ENCODE peak calls at places on chromosomes 3 and 15, in four cellular contexts. M is spleen; F is CD8-positive, alpha-beta T cell; Q is left lung. R is an unnamed sample.

GRCh38 chr3:150443331-150443741 is 35.2 kb downstream of the TSC22D2 start:
- DNase-seq in M (no peak), F (no peak), Q (no peak), R (no peak)

GRCh38 chr3:13103416-13104058 is 30.3 kb upstream of the IQSEC1 start:
- DNase-seq in M (peak; percentile 62), F (no peak), Q (peak; percentile 63), R (no peak)

GRCh38 chr3:15646924-15647511 is 45.5 kb downstream of the BTD start:
- DNase-seq in M (no peak), F (no peak), Q (no peak), R (no peak)

GRCh38 chr3:143484851-143485512 is 363.3 kb downstream of the SLC9A9 start:
- DNase-seq in M (no peak), F (no peak), Q (no peak), R (no peak)

GRCh38 chr3:128310286-128311058 is 156.2 kb downstream of the DNAJB8 start:
- DNase-seq in M (no peak), F (peak; percentile 2), Q (no peak), R (no peak)

GRCh38 chr3:195542691-195543641 is at the start of gene PPP1R2:
- DNase-seq in M (peak; percentile 97), F (peak; percentile 90), Q (peak; percentile 97), R (peak; percentile 95)

GRCh38 chr3:57444469-57444868 is 99.7 kb downstream of the DNAH12 start:
- DNase-seq in M (no peak), F (no peak), Q (no peak), R (no peak)

GRCh38 chr15:66955871-66956585 is 109.4 kb upstream of the SMAD3 start:
- DNase-seq in M (no peak), F (no peak), Q (peak; percentile 23), R (no peak)

GRCh38 chr3:148554367-148554766 is 143.3 kb upstream of the AGTR1 start:
- DNase-seq in M (no peak), F (no peak), Q (no peak), R (no peak)

GRCh38 chr3:62453448-62453847 is 80.1 kb upstream of the FEZF2 start:
- DNase-seq in M (no peak), F (no peak), Q (no peak), R (no peak)

GRCh38 chr3:190305406-190305805 is 16.8 kb downstream of the CLDN1 start:
- DNase-seq in M (no peak), F (no peak), Q (no peak), R (no peak)

GRCh38 chr3:18194431-18194830 is 230.7 kb downstream of the SATB1 start:
- DNase-seq in M (no peak), F (no peak), Q (no peak), R (no peak)

GRCh38 chr3:139283301-139283700 is 60.5 kb upstream of the MRPS22 start:
- DNase-seq in M (no peak), F (no peak), Q (no peak), R (no peak)

GRCh38 chr3:186442162-186442561 is 80.1 kb upstream of the DGKG start:
- DNase-seq in M (no peak), F (no peak), Q (no peak), R (no peak)

GRCh38 chr15:48423342-48423741 is 92.1 kb downstream of the DUT start:
- DNase-seq in M (no peak), F (no peak), Q (no peak), R (no peak)

GRCh38 chr3:53044371-53045106 is 1.3 kb downstream of the SFMBT1 start:
- DNase-seq in M (no peak), F (peak; percentile 39), Q (no peak), R (no peak)

GRCh38 chr15:60372223-60372622 is 25.6 kb downstream of the ANXA2 start:
- DNase-seq in M (no peak), F (no peak), Q (no peak), R (no peak)
- H3K27ac ChIP-seq in M (peak overlapping the region; percentile 86), F (no peak overlapping the region), Q (peak overlapping the region; percentile 78), R (peak overlapping the region; percentile 72)

GRCh38 chr3:171329759-171330158 is 130.4 kb downstream of the TNIK start:
- DNase-seq in M (no peak), F (no peak), Q (no peak), R (no peak)

GRCh38 chr3:171328419-171329082 is 131.7 kb downstream of the TNIK start:
- DNase-seq in M (peak; percentile 75), F (peak; percentile 54), Q (no peak), R (no peak)

GRCh38 chr3:171330936-171331335 is 129.3 kb downstream of the TNIK start:
- DNase-seq in M (no peak), F (no peak), Q (no peak), R (no peak)

GRCh38 chr3:171326717-171327440 is 133.3 kb downstream of the TNIK start:
- DNase-seq in M (no peak), F (no peak), Q (no peak), R (no peak)

GRCh38 chr3:171327441-171328174 is 132.6 kb downstream of the TNIK start:
- DNase-seq in M (no peak), F (no peak), Q (no peak), R (no peak)
- H3K4me1 ChIP-seq in M (peaks cover 13% of the 10 kb centered on the region), F (peaks cover 31% of the 10 kb centered on the region), Q (peaks cover 16% of the 10 kb centered on the region), R (no peaks in the 10 kb centered on the region)

GRCh38 chr3:160474416-160474838 is 24.8 kb upstream of the TRIM59 start:
- DNase-seq in M (no peak), F (no peak), Q (no peak), R (no peak)
- H3K27ac ChIP-seq in M (no peak overlapping the region), F (no peak overlapping the region), Q (no peak overlapping the region), R (no peak overlapping the region)

DNA sequence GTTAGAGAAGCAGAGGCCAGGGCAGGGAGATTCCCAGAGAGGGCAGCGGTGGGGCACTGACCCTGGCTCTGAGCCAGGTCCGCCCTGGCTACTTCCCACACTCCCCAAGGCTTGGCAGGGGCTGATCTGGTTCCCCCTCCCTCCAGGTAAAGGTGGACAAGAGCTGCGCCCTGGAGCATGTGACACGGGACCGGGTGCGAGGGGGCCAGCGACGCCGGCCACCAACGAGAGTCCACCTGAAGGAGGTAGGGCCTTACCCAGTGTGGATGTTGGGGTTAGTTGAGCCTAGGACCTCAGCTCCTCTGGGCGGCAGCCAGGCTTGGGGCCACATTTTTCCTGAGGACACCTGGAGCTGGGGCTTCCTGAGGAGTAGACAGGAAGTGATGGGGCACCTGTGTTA is 19.6 kb downstream of the PLEKHO2 start:
- DNase-seq in M (no peak), F (no peak), Q (no peak), R (no peak)
- H3K4me1 ChIP-seq in M (peaks cover 87% of the 10 kb centered on the region), F (peaks cover 23% of the 10 kb centered on the region), Q (peaks cover 86% of the 10 kb centered on the region), R (peaks cover 9% of the 10 kb centered on the region)

DNA sequence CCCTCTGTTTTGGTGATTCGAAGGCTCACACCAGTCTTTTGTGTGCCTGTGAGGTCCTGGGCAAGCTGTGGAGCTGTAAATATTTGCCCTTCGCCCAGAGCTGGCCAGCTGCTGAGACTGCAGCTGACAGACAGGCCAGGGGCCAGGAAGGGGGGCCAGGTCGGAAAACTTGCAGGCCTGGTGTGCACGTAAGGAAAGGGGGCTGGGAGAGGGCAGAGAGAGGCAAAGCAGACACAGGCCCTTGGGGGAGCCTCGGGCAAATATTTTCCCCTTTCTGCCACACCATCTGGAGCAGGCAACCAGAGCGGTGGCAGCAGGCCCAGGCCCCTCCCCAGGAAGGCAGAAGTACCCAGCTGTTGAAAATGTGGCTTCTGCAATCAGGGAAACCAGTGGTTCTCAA is 2.6 kb downstream of the PDZRN3 start:
- DNase-seq in M (no peak), F (no peak), Q (peak; percentile 62), R (peak; percentile 47)
- H3K27ac ChIP-seq in M (no peak overlapping the region), F (no peak overlapping the region), Q (no peak overlapping the region), R (peak overlapping the region; percentile 55)

GRCh38 chr3:179166561-179167201 is 18.5 kb downstream of the PIK3CA start:
- DNase-seq in M (no peak), F (no peak), Q (no peak), R (no peak)

GRCh38 chr3:179168933-179169332 is 20.8 kb downstream of the PIK3CA start:
- DNase-seq in M (no peak), F (no peak), Q (no peak), R (no peak)

GRCh38 chr3:179163503-179163902 is 15.3 kb downstream of the PIK3CA start:
- DNase-seq in M (no peak), F (no peak), Q (no peak), R (no peak)

GRCh38 chr3:179164857-179165256 is 16.7 kb downstream of the PIK3CA start:
- DNase-seq in M (no peak), F (no peak), Q (no peak), R (no peak)
- H3K4me1 ChIP-seq in M (peaks cover 39% of the 10 kb centered on the region), F (peaks cover 14% of the 10 kb centered on the region), Q (peaks cover 8% of the 10 kb centered on the region), R (no peaks in the 10 kb centered on the region)

GRCh38 chr15:89243046-89243690 is 611 bp upstream of the FANCI start:
- DNase-seq in M (no peak), F (no peak), Q (no peak), R (no peak)
- H3K27ac ChIP-seq in M (peak overlapping the region; percentile 58), F (no peak overlapping the region), Q (peak overlapping the region; percentile 76), R (peak overlapping the region; percentile 58)

GRCh38 chr3:30609930-30610701 is 3.7 kb downstream of the TGFBR2 start:
- DNase-seq in M (no peak), F (no peak), Q (no peak), R (no peak)

GRCh38 chr3:30611613-30612421 is 5.4 kb downstream of the TGFBR2 start:
- DNase-seq in M (no peak), F (no peak), Q (no peak), R (no peak)

GRCh38 chr3:30613135-30613825 is 6.9 kb downstream of the TGFBR2 start:
- DNase-seq in M (no peak), F (no peak), Q (no peak), R (no peak)

GRCh38 chr3:30612422-30613134 is 6.2 kb downstream of the TGFBR2 start:
- DNase-seq in M (no peak), F (no peak), Q (no peak), R (no peak)

DNA sequence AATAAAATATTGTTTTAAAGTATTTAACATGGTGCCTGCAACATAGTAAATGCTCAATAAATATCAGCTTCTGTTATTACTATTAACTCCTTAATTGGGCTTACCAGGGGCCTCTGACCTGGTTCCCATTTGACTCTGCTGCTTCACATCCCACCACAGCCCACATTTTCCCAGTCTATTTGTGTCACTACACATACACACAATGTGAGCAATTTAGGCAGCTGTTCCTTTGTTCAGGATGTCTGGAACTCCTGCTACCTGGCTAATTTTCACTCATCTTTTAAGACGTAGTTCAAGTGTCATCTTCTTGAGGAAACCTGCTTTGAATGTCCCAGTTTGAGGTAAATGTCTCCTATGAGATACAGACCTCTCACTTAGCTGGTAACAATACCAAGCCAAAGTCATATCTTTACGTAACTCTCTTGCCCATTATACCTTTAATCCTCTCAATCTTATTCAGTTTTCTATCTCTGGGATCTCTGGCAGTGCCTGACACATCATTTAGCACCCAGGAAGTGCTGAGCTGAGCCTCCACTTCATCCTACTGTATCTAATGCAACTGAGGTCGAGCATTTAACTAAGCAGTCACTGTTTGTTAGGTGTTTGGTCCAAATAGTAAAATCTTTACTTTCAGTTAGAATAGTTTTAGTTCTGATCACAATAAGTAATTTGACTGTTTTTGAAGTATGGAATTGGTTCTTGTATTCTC is 4.5 kb downstream of the TGFBR2 start:
- DNase-seq in M (no peak), F (no peak), Q (no peak), R (no peak)
- H3K4me1 ChIP-seq in M (peaks cover 72% of the 10 kb centered on the region), F (peaks cover 49% of the 10 kb centered on the region), Q (peaks cover 82% of the 10 kb centered on the region), R (peaks cover 38% of the 10 kb centered on the region)

DNA sequence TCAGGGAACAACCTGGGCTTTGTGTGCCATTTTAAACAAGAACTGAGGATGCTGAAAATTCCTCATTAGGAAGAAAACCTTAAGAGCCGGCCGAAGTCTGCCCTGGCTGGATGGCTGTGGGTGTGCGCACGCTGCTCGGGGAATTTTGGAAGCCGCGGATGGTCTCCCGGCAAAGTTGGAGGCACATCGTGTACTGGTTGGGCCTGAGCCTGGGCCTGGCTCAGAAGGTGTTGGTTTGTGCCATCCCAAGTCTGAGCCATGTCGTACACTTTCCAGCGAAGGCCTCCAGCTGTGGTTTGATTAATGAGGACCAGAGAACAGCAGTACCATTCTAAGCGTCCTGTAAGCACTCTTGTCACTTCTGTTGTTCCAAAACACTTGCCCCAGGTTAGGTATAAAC is 188.2 kb downstream of the ATP10A start:
- DNase-seq in M (no peak), F (no peak), Q (no peak), R (no peak)
- H3K27ac ChIP-seq in M (no peak overlapping the region), F (no peak overlapping the region), Q (no peak overlapping the region), R (peak overlapping the region; percentile 25)